ENCODE peak calls at places on chromosome 16, in five cellular contexts. Z is fibroblast of mammary gland, D is NCI-H1092 treated with DMSO at 0.1 percent for 48 hours, K is IMR-90, Q is left ventricle myocardium inferior. H is an unnamed sample.

GRCh38 chr16:81888520-81889394 is 109.7 kb downstream of the PLCG2 start:
- DNase-seq in D (no peak), K (no peak), Z (no peak), Q (no peak), H (peak)

GRCh38 chr16:89040861-89041570 is 52.6 kb upstream of the ACSF3 start:
- DNase-seq in Z (no peak), K (no peak), D (no peak), Q (no peak), H (no peak)

GRCh38 chr16:15907863-15908478 is 19.6 kb upstream of the CEP20 start:
- DNase-seq in D (peak), Z (peak), K (peak), Q (no peak), H (peak)

GRCh38 chr16:66746682-66747081 is 4.7 kb downstream of the DYNC1LI2 start:
- DNase-seq in Q (no peak), Z (no peak), D (no peak), K (no peak), H (peak)

GRCh38 chr16:138049-138417 is 440 bp downstream of the NPRL3 start:
- DNase-seq in Q (no peak), K (no peak), D (peak), Z (no peak), H (peak)

GRCh38 chr16:50505115-50505514 is 43.1 kb upstream of the NKD1 start:
- DNase-seq in D (no peak), Q (no peak), K (no peak), Z (no peak), H (no peak)

GRCh38 chr16:86517652-86518258 is 7.4 kb downstream of the FOXF1 start:
- DNase-seq in Q (peak), K (peak), D (peak), Z (peak), H (peak)

GRCh38 chr16:65547799-65548446 is 426.1 kb upstream of the CDH11 start:
- DNase-seq in K (peak), Q (no peak), D (no peak), Z (peak), H (no peak)

GRCh38 chr16:67928561-67929364 is 2.9 kb downstream of the CTRL start:
- DNase-seq in Q (peak), D (peak), Z (peak), K (peak), H (peak)

GRCh38 chr16:49755291-49755611 is 100.7 kb downstream of the ZNF423 start:
- DNase-seq in Z (peak), K (peak), Q (no peak), D (no peak), H (peak)